ENCODE peak calls at places on chromosomes 2 and 18, in ten cellular contexts. J is lower lobe of right lung; C is esophagus squamous epithelium; W is left lung; H is breast epithelium; Q is WERI-Rb-1; E is GM23338; N is CD4-positive, CD25-positive, alpha-beta regulatory T cell; B is GM23248; U is HL-60. G is an unnamed sample.
A peak's percentile ranks its signal among the peaks of the same experiment; 100 is the strongest.

GRCh38 chr2:128290356-128290755 is 28.3 kb downstream of the HS6ST1 start:
- DNase-seq in J (no peak), C (no peak), W (no peak), H (no peak), Q (no peak), E (no peak), N (no peak), B (peak; percentile 38), U (no peak), G (no peak)

GRCh38 chr2:238655974-238656722 is 191.7 kb upstream of the TWIST2 start:
- DNase-seq in J (no peak), C (no peak), W (no peak), H (no peak), Q (no peak), E (peak; percentile 6), N (no peak), B (no peak), U (no peak), G (no peak)

GRCh38 chr2:213764849-213765248 is 480.6 kb downstream of the SPAG16 start:
- DNase-seq in J (no peak), C (no peak), W (no peak), H (no peak), Q (no peak), E (no peak), N (no peak), B (peak; percentile 2), U (no peak), G (no peak)

GRCh38 chr18:63970803-63971191 is 916 bp downstream of the SERPINB8 start:
- DNase-seq in J (peak; percentile 79), C (no peak), W (peak; percentile 85), H (no peak), Q (peak; percentile 48), E (peak; percentile 65), N (no peak), B (peak; percentile 77), U (no peak), G (no peak)

GRCh38 chr2:204731996-204732395 is 186.7 kb downstream of the PARD3B start:
- DNase-seq in J (no peak), C (no peak), W (no peak), H (no peak), Q (no peak), E (no peak), N (no peak), B (no peak), U (no peak), G (no peak)

GRCh38 chr2:37570773-37571570 is 100.5 kb downstream of the CDC42EP3 start:
- DNase-seq in J (no peak), C (no peak), W (no peak), H (no peak), Q (no peak), E (no peak), N (no peak), B (peak; percentile 96), U (no peak), G (no peak)

GRCh38 chr2:29612568-29612967 is 308.8 kb downstream of the ALK start:
- DNase-seq in J (no peak), C (no peak), W (no peak), H (no peak), Q (no peak), E (no peak), N (no peak), B (no peak), U (no peak), G (no peak)

GRCh38 chr2:102185347-102185746 is 1.5 kb upstream of the IL1RL2 start:
- DNase-seq in J (no peak), C (no peak), W (no peak), H (no peak), Q (no peak), E (peak; percentile 22), N (no peak), B (peak; percentile 57), U (no peak), G (peak; percentile 9)

GRCh38 chr2:227479865-227480475 is 8.0 kb downstream of the AGFG1 start:
- DNase-seq in J (no peak), C (no peak), W (no peak), H (no peak), Q (no peak), E (no peak), N (no peak), B (peak; percentile 65), U (peak; percentile 9), G (peak; percentile 81)

GRCh38 chr2:134218928-134219707 is 34.8 kb upstream of the MGAT5 start:
- DNase-seq in J (peak; percentile 56), C (no peak), W (peak; percentile 65), H (no peak), Q (no peak), E (no peak), N (peak; percentile 7), B (no peak), U (peak; percentile 71), G (no peak)

GRCh38 chr2:205975082-205975949 is 110.7 kb downstream of the INO80D start:
- DNase-seq in J (no peak), C (no peak), W (no peak), H (no peak), Q (no peak), E (no peak), N (no peak), B (no peak), U (no peak), G (no peak)

GRCh38 chr2:152635635-152636298 is 81.5 kb downstream of the PRPF40A start:
- DNase-seq in J (peak; percentile 50), C (no peak), W (no peak), H (peak; percentile 59), Q (peak; percentile 70), E (peak; percentile 87), N (peak; percentile 42), B (peak; percentile 61), U (peak; percentile 58), G (peak; percentile 68)

GRCh38 chr2:162029287-162029901 is 44.6 kb downstream of the DPP4 start:
- DNase-seq in J (no peak), C (no peak), W (no peak), H (no peak), Q (no peak), E (no peak), N (no peak), B (peak; percentile 86), U (no peak), G (peak; percentile 3)

DNA sequence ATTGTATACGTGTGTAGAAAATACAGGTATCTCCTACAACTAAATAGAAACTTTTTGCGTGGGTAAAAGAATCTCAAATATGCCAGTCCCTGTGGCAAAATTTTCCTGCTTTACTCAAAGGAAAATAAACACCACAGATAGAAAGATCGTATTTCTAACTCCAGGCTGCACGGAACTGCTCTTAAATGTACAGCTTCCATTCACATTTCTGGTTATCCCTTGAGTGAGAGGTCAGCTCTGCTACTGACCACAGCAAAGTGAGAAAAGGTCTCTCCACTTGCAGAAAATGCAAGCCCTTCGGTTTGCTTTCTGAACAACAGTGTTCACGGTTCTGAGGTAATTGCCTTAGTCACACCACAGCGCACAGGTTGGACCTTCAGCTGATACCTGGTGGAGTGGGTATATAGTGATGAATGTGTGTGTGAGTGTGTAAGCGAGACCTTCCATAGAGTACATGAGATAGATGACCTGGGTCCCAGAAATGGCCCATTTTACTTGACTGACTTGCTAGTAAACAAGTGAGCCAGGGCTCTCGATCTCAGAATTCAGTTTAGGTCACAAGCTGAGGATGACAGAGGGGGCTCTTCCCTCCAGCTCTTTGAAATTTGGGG is 52.1 kb downstream of the ALPK2 start:
- DNase-seq in J (no peak), C (no peak), W (no peak), H (no peak), Q (no peak), E (no peak), N (no peak), B (no peak), U (no peak), G (no peak)
- H3K4me3 ChIP-seq in J (no peak overlapping the region), C (no peak overlapping the region), W (no peak overlapping the region), H (no peak overlapping the region), Q (no peak overlapping the region), E (no peak overlapping the region), N (no peak overlapping the region), B (peak overlapping the region; percentile 96), U (no peak overlapping the region), G (no peak overlapping the region)

DNA sequence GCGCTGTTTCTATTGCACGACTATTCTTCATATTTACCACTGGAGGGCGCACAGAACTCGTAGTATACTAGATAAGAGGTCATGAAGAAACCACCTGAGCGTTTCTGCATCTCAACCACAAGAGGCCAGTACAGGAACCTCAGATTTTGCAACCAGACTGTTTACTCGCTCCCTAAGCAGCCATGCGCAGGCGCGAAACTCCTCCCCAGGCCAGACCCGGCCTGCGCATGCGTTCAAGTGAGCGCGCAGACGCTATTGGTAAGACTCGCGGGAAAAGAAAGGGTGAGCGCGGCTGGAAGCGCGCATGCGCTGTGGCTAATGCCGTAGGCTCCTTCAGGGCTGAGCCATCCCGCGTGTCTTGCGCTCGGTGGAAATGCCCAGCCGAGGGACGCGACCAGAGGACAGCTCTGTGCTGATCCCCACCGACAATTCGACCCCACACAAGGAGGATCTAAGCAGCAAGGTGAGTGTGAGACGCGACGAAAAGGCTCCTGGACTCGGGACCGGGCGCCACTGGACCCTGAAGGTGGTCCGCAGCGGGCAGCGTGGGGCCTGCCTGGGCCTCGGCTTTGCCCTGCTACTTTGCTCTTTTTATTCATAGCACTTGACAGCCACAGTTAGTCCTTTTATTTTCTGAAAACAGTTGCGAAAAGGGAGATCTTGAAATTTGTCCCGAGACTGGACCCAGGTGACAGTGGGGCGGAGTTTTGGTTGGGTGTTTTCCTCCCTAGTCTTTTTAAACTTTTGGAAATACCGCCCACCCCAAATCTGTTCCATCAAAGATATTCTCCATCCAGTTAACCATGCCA is at the start of gene ASNSD1:
- DNase-seq in J (peak; percentile 99), C (peak; percentile 91), W (peak; percentile 99), H (peak; percentile 97), Q (peak; percentile 98), E (peak; percentile 99), N (peak; percentile 99), B (peak; percentile 100), U (peak; percentile 98), G (peak; percentile 99)
- H3K27ac ChIP-seq in J (peak within 1 kb of the TSS; percentile 86), C (peak within 1 kb of the TSS; percentile 90), W (peak within 1 kb of the TSS; percentile 80), H (peak within 1 kb of the TSS; percentile 96), Q (peak within 1 kb of the TSS; percentile 74), E (no peak within 1 kb of the TSS), N (peak within 1 kb of the TSS; percentile 90), B (peak within 1 kb of the TSS; percentile 49), U (peak within 1 kb of the TSS; percentile 76), G (peak within 1 kb of the TSS; percentile 84)

DNA sequence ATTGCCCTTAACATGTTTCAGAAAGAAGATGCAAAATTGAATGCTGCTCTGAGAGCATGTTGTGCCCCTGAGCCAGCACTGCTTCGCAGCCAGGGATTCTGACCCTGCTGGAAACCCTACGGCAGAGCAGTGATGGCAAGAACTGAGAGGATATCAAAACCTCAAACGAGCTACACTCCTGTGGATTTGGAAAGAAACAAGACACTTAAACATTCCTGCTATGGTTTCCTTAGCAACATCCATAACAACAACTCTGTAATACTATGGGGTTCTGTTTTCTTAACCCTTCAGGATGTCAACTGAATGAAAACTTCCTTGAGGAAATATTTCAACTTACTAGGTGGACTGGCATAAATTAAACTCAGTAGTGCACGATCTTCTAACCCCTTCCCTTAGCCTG is 649.1 kb downstream of the NYAP2 start:
- DNase-seq in J (no peak), C (no peak), W (no peak), H (no peak), Q (no peak), E (peak; percentile 71), N (no peak), B (peak; percentile 27), U (no peak), G (peak; percentile 26)
- H3K4me3 ChIP-seq in J (no peak overlapping the region), C (no peak overlapping the region), W (no peak overlapping the region), H (no peak overlapping the region), Q (no peak overlapping the region), E (no peak overlapping the region), N (no peak overlapping the region), B (no peak overlapping the region), U (no peak overlapping the region), G (no peak overlapping the region)

DNA sequence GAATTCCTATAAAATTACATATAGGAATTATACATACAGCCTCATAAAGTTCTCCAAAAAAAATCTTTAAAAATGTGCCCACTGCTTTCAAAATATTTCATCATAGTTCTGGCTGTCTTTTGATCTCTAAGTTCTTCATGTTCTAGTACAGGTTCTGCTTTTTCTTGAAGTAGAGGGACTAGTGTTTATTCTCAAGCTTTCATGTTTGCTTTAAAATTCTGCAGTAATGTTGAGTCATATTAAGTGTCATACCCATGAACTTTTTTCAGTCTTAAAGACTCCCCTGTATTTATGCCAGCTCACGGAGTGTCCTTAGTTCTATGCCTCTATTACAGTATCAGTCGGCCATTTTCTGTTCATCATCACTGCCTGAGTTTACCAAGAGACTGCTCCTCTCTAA is 54.8 kb upstream of the CCDC141 start:
- DNase-seq in J (no peak), C (no peak), W (no peak), H (no peak), Q (no peak), E (no peak), N (no peak), B (peak; percentile 63), U (no peak), G (no peak)
- H3K27ac ChIP-seq in J (peak overlapping the region; percentile 53), C (peak overlapping the region; percentile 35), W (peak overlapping the region; percentile 63), H (no peak overlapping the region), Q (no peak overlapping the region), E (no peak overlapping the region), N (no peak overlapping the region), B (no peak overlapping the region), U (peak overlapping the region; percentile 23), G (no peak overlapping the region)

G was measured in A673.